ENCODE peak calls at places on chromosomes 16 and 17, in four cellular contexts. Y is cardiac muscle cell; F is left ventricle myocardium inferior; U is CD4-positive, alpha-beta memory T cell. G is an unnamed sample. For H3K4me1, the result is how much of the 10 kb centered on the place peaks cover.

GRCh38 chr16:2814757-2815298 is 2.2 kb upstream of the PRSS21 start:
- DNase-seq in Y (no peak), F (no peak), U (no peak), G (no peak)

GRCh38 chr16:48623304-48624016 is 13.5 kb upstream of the N4BP1 start:
- DNase-seq in Y (peak), F (peak), U (peak), G (peak)

GRCh38 chr16:59634951-59635350 is 900.8 kb upstream of the GOT2 start:
- DNase-seq in Y (peak), F (no peak), U (no peak), G (no peak)

GRCh38 chr16:17470871-17471744 is at the start of gene XYLT1:
- DNase-seq in Y (peak), F (peak), U (peak), G (peak)

GRCh38 chr17:81097943-81098308 is 63.0 kb downstream of the BAIAP2 start:
- DNase-seq in Y (no peak), F (peak), U (no peak), G (no peak)

GRCh38 chr16:67664258-67664657 is 2.3 kb downstream of the ENKD1 start:
- DNase-seq in Y (no peak), F (no peak), U (no peak), G (no peak)

GRCh38 chr16:49312389-49312990 is 30.9 kb upstream of the CBLN1 start:
- DNase-seq in Y (no peak), F (no peak), U (no peak), G (no peak)

GRCh38 chr17:42101513-42102292 is 3.4 kb upstream of the ZNF385C start:
- DNase-seq in Y (peak), F (peak), U (peak), G (peak)

GRCh38 chr16:46911038-46911437 is 26.9 kb downstream of the GPT2 start:
- DNase-seq in Y (no peak), F (no peak), U (no peak), G (no peak)
- H3K4me1 ChIP-seq in Y (under half), F (under half), U (under half), G (under half)

GRCh38 chr16:11075163-11075562 is 130.8 kb downstream of the CLEC16A start:
- DNase-seq in Y (no peak), F (no peak), U (no peak), G (no peak)

GRCh38 chr16:11073407-11073806 is 129.0 kb downstream of the CLEC16A start:
- DNase-seq in Y (no peak), F (no peak), U (no peak), G (no peak)

GRCh38 chr16:11079657-11080187 is 135.4 kb downstream of the CLEC16A start:
- DNase-seq in Y (peak), F (no peak), U (no peak), G (no peak)

GRCh38 chr16:11078812-11079459 is 134.6 kb downstream of the CLEC16A start:
- DNase-seq in Y (peak), F (no peak), U (no peak), G (no peak)

DNA sequence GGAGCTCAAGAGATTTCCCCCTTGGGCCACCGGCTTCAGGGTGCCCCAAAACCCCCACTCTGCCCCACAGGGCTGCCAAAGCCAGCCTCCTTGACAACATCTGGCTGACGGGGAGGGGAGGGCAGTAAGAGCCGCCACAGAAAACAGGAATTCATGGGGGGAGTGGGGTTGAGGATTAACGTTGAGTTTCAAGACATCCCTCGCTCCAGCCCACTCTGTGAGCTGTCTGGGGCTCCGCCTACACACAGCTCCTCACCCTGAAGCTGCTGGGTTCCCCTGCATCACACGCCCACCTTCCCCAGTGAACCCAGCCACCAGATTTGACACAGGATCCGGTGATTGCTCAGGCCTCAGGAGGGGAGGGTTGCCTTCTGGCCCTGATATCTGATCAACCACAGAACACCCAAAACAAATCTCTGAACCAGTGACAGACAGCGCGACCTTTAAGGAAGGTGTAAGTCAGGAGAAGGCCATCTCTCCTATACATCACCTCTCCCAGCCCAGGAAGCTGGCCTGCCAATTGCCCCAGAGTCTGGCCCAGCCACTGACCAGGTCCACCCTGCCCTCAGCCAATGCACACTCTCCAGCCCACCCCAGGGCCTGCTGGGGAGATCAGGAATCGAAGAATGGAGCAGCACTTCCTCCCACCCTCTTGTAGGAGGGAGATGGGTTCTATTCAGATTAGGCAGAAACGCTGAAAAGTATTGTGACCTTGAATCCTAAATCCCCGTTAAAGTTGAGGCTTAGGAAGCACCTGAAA is 132.1 kb downstream of the CLEC16A start:
- DNase-seq in Y (no peak), F (no peak), U (no peak), G (no peak)
- H3K4me1 ChIP-seq in Y (under half), F (under half), U (under half), G (under half)

GRCh38 chr17:65588194-65588808 is 26.9 kb upstream of the AXIN2 start:
- DNase-seq in Y (no peak), F (peak), U (no peak), G (no peak)
- H3K4me1 ChIP-seq in Y (under half), F (under half), U (under half), G (under half)

DNA sequence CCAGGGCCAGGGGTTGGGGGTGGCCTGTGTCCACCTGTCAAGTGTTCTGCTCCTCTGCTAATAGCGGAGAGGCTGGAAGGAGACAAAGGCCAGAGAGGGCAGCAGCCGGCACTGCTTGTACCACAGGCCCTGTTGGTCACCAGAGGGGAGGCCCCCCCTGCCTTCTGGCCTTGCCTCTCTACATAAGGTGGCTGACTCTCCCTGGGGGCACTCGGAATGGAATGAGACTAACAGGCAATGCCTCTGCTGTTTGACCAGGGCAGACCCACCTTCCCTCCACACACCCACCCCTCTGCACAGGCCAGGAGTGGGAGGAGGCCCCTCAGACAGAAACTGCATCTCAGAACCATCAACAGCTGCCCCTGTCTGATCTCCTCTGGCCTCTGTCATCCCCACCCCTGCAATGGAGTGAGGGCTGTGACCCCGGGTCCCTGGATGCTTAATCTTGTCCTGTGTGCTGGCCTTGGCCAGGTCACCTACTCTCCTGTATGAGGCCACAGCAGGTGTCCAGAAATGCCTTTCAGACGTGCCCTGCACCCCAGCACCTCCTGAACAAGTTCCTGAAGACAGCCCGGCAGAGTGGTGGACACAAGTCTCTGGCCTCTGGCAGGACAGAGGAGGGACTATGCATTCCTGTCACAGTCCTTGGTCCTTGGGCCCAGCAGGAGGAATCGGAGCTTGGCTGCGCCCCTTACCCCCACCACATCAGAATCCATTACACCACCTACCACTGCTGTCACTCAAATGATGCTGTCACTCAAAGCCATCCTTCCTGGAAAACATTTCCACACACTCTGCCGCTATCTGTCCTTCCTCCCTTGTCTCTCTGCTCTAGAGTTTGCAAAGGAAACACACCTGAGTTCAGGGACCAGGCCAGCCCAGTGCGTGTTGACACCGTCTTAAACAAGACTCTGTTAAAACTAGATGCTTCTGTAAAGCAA is 107.5 kb upstream of the ZNF750 start:
- DNase-seq in Y (no peak), F (peak), U (no peak), G (no peak)
- H3K4me1 ChIP-seq in Y (under half), F (under half), U (under half), G (under half)

GRCh38 chr17:57576744-57577143 is 168.4 kb downstream of the CCDC182 start:
- DNase-seq in Y (no peak), F (no peak), U (no peak), G (no peak)

GRCh38 chr17:57577751-57578607 is 167.1 kb downstream of the CCDC182 start:
- DNase-seq in Y (peak), F (peak), U (no peak), G (peak)

GRCh38 chr17:57580055-57580739 is 164.9 kb downstream of the CCDC182 start:
- DNase-seq in Y (no peak), F (no peak), U (no peak), G (no peak)

GRCh38 chr17:57578608-57578990 is 166.5 kb downstream of the CCDC182 start:
- DNase-seq in Y (peak), F (no peak), U (no peak), G (no peak)

DNA sequence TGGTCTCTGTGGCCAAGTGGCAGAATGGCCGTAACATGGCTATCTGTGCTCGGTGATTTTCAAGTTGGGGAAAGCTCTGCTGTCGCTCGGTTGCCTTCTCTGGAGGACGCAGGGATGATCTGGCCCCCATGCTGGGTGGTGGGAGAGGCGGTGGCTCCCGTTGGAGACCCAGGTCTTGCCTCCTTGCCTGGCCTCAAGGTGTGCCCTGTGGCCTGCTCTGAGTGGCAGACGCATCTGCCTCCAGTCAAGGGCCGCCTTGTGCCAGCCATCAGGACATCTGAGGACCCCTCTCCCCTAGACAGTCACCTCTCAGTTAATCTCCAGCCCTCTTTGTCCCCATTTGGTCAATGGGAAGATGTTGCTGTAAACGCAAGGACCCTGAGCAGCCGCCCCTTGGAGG is 165.9 kb downstream of the CCDC182 start:
- DNase-seq in Y (no peak), F (no peak), U (no peak), G (no peak)
- H3K4me1 ChIP-seq in Y (under half), F (under half), U (under half), G (under half)

DNA sequence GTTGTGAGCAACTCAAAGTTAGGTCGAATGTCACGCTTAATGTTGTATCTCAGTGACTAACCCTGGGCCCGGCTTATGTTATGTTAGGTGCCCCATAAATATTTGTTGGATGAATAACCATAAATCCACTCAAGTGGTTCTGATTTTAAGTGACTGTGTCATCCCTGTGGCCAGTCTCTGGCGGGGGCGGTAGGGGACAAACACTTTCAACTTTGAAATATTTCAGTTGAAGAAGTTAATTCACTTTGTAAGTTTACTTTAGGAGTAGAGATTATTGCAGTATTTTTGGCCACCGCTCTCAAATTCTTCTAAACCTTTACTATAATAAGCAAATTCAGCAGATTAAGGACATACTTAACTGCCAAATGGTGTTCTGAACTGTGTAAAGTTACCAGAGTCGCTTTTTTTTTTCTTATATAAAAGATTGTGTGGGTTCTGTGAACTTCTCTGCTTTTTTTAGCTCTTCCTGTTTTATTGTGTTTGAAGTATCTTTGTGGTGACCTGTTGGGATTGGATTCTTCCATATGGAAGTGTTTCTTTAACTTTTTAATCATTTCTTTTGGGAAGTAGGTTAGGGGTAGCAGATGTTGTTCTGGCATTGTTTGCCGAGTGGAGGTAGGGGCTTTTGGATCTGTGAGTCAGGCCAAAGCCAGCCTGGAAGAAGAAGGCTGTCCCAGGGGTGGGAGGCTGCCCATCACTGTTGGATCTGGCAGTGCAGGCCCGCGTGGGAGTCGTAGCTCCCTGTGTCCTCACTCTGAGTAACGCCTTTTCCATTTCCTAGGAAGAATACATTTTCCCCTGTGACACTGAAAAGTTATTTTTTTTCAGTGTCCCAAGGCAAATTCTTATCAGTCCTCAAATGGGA is 61.4 kb upstream of the TBX2 start:
- DNase-seq in Y (peak), F (no peak), U (no peak), G (no peak)
- H3K4me1 ChIP-seq in Y (under half), F (under half), U (under half), G (under half)

DNA sequence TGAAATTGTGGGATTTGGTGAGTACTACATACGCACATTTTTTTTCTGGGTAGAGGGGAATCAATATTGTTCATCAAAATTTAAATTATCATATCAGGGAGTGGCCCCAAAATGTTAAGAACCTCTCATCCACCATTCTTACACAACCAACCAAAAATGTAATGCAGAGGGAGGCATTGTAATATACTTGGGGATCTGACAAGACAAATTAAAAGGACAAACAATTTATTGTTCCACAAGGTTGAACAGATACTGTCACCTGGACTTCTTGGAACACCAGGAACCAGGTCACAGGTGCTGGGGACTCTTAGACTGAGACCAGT is 14.7 kb upstream of the HOXB9 start:
- DNase-seq in Y (no peak), F (no peak), U (no peak), G (no peak)
- H3K4me1 ChIP-seq in Y (under half), F (under half), U (under half), G (under half)

GRCh38 chr16:57637965-57638364 is 9.5 kb downstream of the ADGRG1 start:
- DNase-seq in Y (no peak), F (no peak), U (no peak), G (no peak)

GRCh38 chr16:57640612-57641011 is 12.2 kb downstream of the ADGRG1 start:
- DNase-seq in Y (no peak), F (no peak), U (no peak), G (no peak)

GRCh38 chr16:57639172-57639571 is 10.7 kb downstream of the ADGRG1 start:
- DNase-seq in Y (peak), F (peak), U (peak), G (no peak)

GRCh38 chr16:57638381-57638780 is 10.0 kb downstream of the ADGRG1 start:
- DNase-seq in Y (no peak), F (no peak), U (no peak), G (no peak)

DNA sequence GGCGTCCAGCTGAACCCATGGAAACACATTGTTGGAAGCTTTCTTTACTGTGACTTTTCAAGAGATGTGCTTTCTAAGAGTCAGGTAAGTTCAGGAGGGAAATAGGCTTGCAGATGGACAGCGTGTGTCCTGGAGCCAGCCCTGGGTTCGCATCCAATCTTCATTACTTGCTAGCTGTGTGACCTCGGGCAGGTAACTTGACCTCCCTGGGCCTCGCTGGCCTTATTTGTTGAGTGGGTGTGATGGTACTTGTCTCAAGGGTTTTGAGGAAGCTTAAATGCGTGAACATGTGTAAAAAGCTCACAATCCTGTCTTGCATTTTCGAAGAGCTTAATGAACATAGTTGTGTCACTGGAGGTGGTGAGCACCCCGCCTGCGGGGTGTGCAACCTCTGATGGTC is 11.8 kb downstream of the ADGRG1 start:
- DNase-seq in Y (no peak), F (no peak), U (no peak), G (no peak)
- H3K4me1 ChIP-seq in Y (under half), F (half or more), U (under half), G (under half)

GRCh38 chr17:4530799-4531730 is 24.1 kb downstream of the MYBBP1A start:
- DNase-seq in Y (peak), F (no peak), U (no peak), G (no peak)
- H3K4me1 ChIP-seq in Y (under half), F (half or more), U (under half), G (under half)